ENCODE peak calls at places on chromosomes 7 and 10, in nine cellular contexts. K, T, Z, D, X, U, Y, F and R are unnamed samples.
A peak's percentile ranks its signal among the peaks of the same experiment; 100 is the strongest.

GRCh38 chr7:5702876-5703571 is 78.4 kb downstream of the RNF216 start:
- DNase-seq in F (no peak), Y (no peak), U (no peak), X (no peak), T (no peak), D (no peak), K (no peak), Z (peak; percentile 64), R (no peak)

GRCh38 chr7:69367785-69368184 is 230.5 kb upstream of the AUTS2 start:
- DNase-seq in X (no peak), Z (no peak), K (no peak), T (no peak), Y (no peak), D (no peak), F (no peak), U (no peak), R (no peak)

GRCh38 chr7:142412551-142413193 is 154.8 kb upstream of the PRSS58 start:
- DNase-seq in X (peak; percentile 61), T (peak; percentile 59), Z (no peak), D (no peak), Y (no peak), F (peak; percentile 72), K (no peak), U (peak; percentile 57), R (no peak)

GRCh38 chr10:118166951-118167350 is 120.2 kb upstream of the RAB11FIP2 start:
- DNase-seq in X (no peak), D (no peak), F (no peak), Z (no peak), U (no peak), Y (no peak), T (no peak), K (no peak), R (no peak)

GRCh38 chr7:127387974-127388373 is 4.5 kb downstream of the ZNF800 start:
- DNase-seq in U (no peak), T (no peak), Z (no peak), D (no peak), K (no peak), F (no peak), X (no peak), Y (no peak), R (no peak)

GRCh38 chr7:1812693-1813393 is 142.8 kb downstream of the ELFN1 start:
- DNase-seq in K (peak; percentile 59), Y (no peak), X (no peak), D (no peak), T (no peak), F (no peak), Z (no peak), U (no peak), R (peak; percentile 83)

GRCh38 chr7:148286150-148286549 is 304.4 kb upstream of the C7orf33 start:
- DNase-seq in Y (no peak), X (no peak), U (peak; percentile 61), T (peak; percentile 21), F (peak; percentile 35), Z (no peak), D (no peak), K (no peak), R (no peak)

GRCh38 chr10:124619195-124619594 is 125.0 kb downstream of the FAM53B start:
- DNase-seq in Z (no peak), Y (no peak), X (no peak), U (no peak), T (no peak), D (peak; percentile 80), F (no peak), K (no peak), R (no peak)

GRCh38 chr10:652226-652625 is 37.2 kb downstream of the DIP2C start:
- DNase-seq in K (no peak), D (no peak), T (no peak), F (no peak), X (no peak), Z (no peak), U (no peak), Y (no peak), R (no peak)

GRCh38 chr10:124989526-124989925 is 47.6 kb downstream of the ZRANB1 start:
- DNase-seq in D (peak; percentile 8), T (no peak), K (no peak), U (no peak), Z (no peak), X (no peak), Y (no peak), F (no peak), R (no peak)

GRCh38 chr10:18988338-18988737 is 60.3 kb upstream of the MALRD1 start:
- DNase-seq in F (no peak), X (no peak), K (no peak), T (no peak), D (no peak), U (no peak), Y (no peak), Z (no peak), R (no peak)

GRCh38 chr10:117003336-117003735 is 1.7 kb downstream of the SHTN1 start:
- DNase-seq in Z (no peak), T (no peak), U (no peak), D (no peak), K (no peak), X (no peak), Y (no peak), F (no peak), R (no peak)

GRCh38 chr7:142592664-142593063 is 156.6 kb upstream of the PRSS1 start:
- DNase-seq in D (no peak), Z (no peak), U (no peak), F (no peak), Y (no peak), K (no peak), T (no peak), X (no peak), R (no peak)

GRCh38 chr7:71517940-71518339 is 386.0 kb downstream of the GALNT17 start:
- DNase-seq in F (no peak), T (no peak), X (no peak), Y (no peak), D (no peak), Z (no peak), K (no peak), U (no peak), R (no peak)

GRCh38 chr10:96319754-96320514 is 15.7 kb downstream of the DNTT start:
- DNase-seq in K (no peak), T (no peak), D (no peak), Z (no peak), F (peak; percentile 6), Y (no peak), U (no peak), X (no peak), R (no peak)

GRCh38 chr7:24425664-24426063 is 141.7 kb downstream of the NPY start:
- DNase-seq in K (no peak), T (no peak), X (no peak), Z (no peak), U (no peak), F (no peak), Y (no peak), D (no peak), R (no peak)

GRCh38 chr7:102843850-102844249 is 69.0 kb upstream of the LRRC17 start:
- DNase-seq in U (no peak), K (no peak), X (no peak), Y (no peak), T (no peak), Z (no peak), F (no peak), D (no peak), R (no peak)

GRCh38 chr7:55160539-55160938 is 141.7 kb downstream of the EGFR start:
- DNase-seq in U (no peak), T (no peak), K (no peak), X (peak; percentile 80), F (no peak), Y (no peak), Z (no peak), D (no peak), R (no peak)

GRCh38 chr7:27237735-27238334 is 4.8 kb upstream of the EVX1 start:
- DNase-seq in U (no peak), X (no peak), Y (no peak), K (no peak), T (no peak), D (no peak), F (no peak), Z (no peak), R (no peak)

GRCh38 chr7:146443102-146443501 is 326.5 kb downstream of the CNTNAP2 start:
- DNase-seq in U (no peak), Y (no peak), Z (no peak), D (no peak), K (no peak), T (no peak), F (no peak), X (no peak), R (no peak)
- H3K4me3 ChIP-seq in U (no peak overlapping the region), Y (no peak overlapping the region), Z (no peak overlapping the region), D (no peak overlapping the region), K (no peak overlapping the region), T (no peak overlapping the region), F (no peak overlapping the region), X (no peak overlapping the region), R (no peak overlapping the region)

DNA sequence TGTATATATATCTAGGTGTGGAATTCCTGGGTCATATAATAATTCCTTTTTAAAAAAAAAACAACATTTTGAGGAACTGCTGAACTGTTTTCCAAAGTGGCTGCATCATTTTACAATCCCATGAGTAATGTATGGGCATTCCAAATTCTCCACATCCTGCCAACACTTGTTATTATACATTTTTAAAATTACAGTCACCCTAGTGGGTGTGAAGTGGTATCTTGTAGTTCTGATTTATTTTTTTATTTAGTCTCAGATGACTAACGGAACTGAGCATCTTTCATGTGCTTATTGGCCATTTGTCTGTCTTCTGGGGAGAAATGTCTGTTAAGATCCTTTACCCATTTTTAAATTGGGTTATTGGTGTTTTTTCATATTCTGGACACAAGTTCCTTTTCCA is 12.0 kb upstream of the KLHL7 start:
- DNase-seq in Y (no peak), X (no peak), F (no peak), T (no peak), Z (no peak), U (no peak), K (no peak), D (no peak), R (no peak)
- TF ChIP-seq CTCF in Y (no peak), X (no peak), F (no peak), T (no peak), Z (no peak), U (no peak), K (no peak), D (no peak), R (no peak)

GRCh38 chr10:15719899-15720634 is at the start of gene ITGA8:
- DNase-seq in U (peak; percentile 71), K (peak; percentile 64), F (no peak), T (no peak), Y (no peak), D (peak; percentile 9), X (no peak), Z (peak; percentile 37), R (no peak)
- H3K4me3 ChIP-seq in U (peak within 1 kb of the TSS; percentile 71), K (peak within 1 kb of the TSS; percentile 46), F (no peak within 1 kb of the TSS), T (no peak within 1 kb of the TSS), Y (peak within 1 kb of the TSS; percentile 27), D (peak within 1 kb of the TSS; percentile 32), X (no peak within 1 kb of the TSS), Z (peak within 1 kb of the TSS; percentile 51), R (no peak within 1 kb of the TSS)

DNA sequence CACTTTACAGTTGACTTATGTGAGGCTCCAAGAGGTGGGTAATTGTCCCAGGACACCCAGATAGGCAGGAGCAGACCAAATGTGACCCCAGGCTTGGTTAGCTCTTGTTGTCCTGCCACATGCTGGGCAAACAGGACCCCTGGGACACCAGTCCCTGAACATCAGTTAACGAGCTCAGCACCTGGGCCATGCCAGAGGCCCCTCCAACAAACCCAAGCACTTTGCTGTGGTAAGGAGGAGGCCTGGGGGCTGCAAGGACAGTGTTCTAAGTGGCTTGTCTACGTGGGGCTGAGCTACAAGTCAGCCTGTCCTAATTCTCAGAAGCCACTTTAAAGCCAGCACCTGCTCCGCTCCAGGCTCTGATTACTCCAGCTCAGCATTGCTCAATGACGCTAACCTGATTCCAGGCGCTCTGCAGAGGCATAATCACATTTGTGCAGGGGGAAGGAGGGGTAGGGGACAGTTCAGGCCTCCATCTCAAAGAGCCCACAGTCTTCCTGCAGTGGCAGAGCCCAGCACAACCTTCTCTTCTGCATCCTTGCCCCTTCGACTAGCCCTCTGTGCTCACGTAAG is 57.2 kb downstream of the DDC start:
- DNase-seq in U (no peak), T (no peak), Z (no peak), F (peak; percentile 16), Y (no peak), K (no peak), D (no peak), X (no peak), R (no peak)
- TF ChIP-seq CTCF in U (no peak), T (no peak), Z (no peak), F (no peak), Y (no peak), K (no peak), D (no peak), X (no peak), R (no peak)